ENCODE peak calls at places on chromosomes 2 and 18, in six cellular contexts. J is IMR-90, U is HCT116, K is astrocyte, M is PC-3, B is endothelial cell of umbilical vein. C is an unnamed sample. For H3K36me3, the result is how much of the 10 kb centered on the place peaks cover.

GRCh38 chr2:111205774-111206173 is 85.1 kb downstream of the BCL2L11 start:
- DNase-seq in U (no peak), K (no peak), J (no peak), B (no peak), M (no peak), C (no peak)

GRCh38 chr2:137888845-137889244 is 75.4 kb upstream of the HNMT start:
- DNase-seq in J (no peak), M (peak), B (peak), K (peak), U (peak), C (peak)

GRCh38 chr2:105243961-105244360 is 2.4 kb downstream of the GPR45 start:
- DNase-seq in B (no peak), J (no peak), K (no peak), U (no peak), M (no peak), C (no peak)

GRCh38 chr2:20485612-20485926 is 38.7 kb downstream of the RHOB start:
- DNase-seq in B (no peak), U (no peak), K (no peak), J (no peak), M (no peak), C (no peak)

GRCh38 chr2:222753251-222753824 is 81.9 kb downstream of the MOGAT1 start:
- DNase-seq in J (peak), U (no peak), B (no peak), K (peak), M (peak), C (peak)

GRCh38 chr2:119723784-119724467 is 35.8 kb upstream of the PTPN4 start:
- DNase-seq in M (no peak), J (no peak), U (no peak), B (no peak), K (peak), C (no peak)

GRCh38 chr2:152814475-152815030 is 96.1 kb downstream of the ARL6IP6 start:
- DNase-seq in M (peak), J (no peak), K (peak), U (no peak), B (no peak), C (peak)

GRCh38 chr2:64019083-64019974 is at the start of gene VPS54:
- DNase-seq in J (peak), K (peak), B (peak), M (peak), U (peak), C (peak)

GRCh38 chr2:212228651-212229253 is 309.9 kb downstream of the ERBB4 start:
- DNase-seq in B (no peak), K (peak), U (no peak), J (peak), M (no peak), C (peak)

GRCh38 chr18:22065311-22065710 is 104.1 kb upstream of the GATA6 start:
- DNase-seq in M (no peak), J (no peak), U (no peak), K (no peak), B (no peak), C (no peak)

GRCh38 chr2:27025281-27025800 is 7.4 kb upstream of the TMEM214 start:
- DNase-seq in K (no peak), J (no peak), M (no peak), U (no peak), B (no peak), C (no peak)

GRCh38 chr18:32507093-32507492 is 36.4 kb upstream of the GAREM1 start:
- DNase-seq in U (no peak), K (no peak), J (no peak), M (no peak), B (no peak), C (no peak)
- H3K36me3 ChIP-seq in U (under half), K (under half), J (under half), M (under half), B (under half), C (under half)

DNA sequence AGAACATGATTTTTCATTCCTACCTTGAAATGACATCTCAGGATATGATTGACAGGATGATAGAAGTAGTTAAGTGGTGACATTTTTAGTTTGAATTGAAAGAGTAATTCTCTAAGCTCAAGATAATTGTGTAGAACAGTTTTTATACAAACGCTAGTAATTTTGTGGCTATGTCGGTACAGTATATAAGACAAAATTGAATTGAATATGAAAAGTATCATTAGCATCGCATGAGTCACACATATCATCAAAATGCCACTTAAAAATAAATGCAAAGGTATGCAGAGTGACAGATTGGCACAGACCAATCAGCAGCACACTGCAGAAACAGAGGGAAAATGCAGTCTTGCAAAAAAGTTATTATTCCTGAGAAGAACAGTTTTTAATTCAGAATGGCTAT is 608.2 kb upstream of the NETO1 start:
- DNase-seq in M (no peak), B (no peak), K (no peak), U (no peak), J (no peak), C (no peak)
- H3K4me2 ChIP-seq in M (no peak), B (no peak), K (no peak), U (no peak), J (no peak), C (no peak)

GRCh38 chr18:8554354-8554753 is 54.9 kb upstream of the RAB12 start:
- DNase-seq in M (no peak), U (no peak), J (no peak), K (no peak), B (no peak), C (no peak)

GRCh38 chr18:8553611-8553924 is 55.7 kb upstream of the RAB12 start:
- DNase-seq in M (no peak), U (no peak), K (no peak), B (no peak), J (no peak), C (no peak)

GRCh38 chr18:8548186-8548585 is 61.1 kb upstream of the RAB12 start:
- DNase-seq in J (peak), M (peak), U (no peak), K (peak), B (no peak), C (peak)

GRCh38 chr18:8549254-8549653 is 60.0 kb upstream of the RAB12 start:
- DNase-seq in M (no peak), U (no peak), J (no peak), B (no peak), K (no peak), C (no peak)

GRCh38 chr18:8552151-8552550 is 57.1 kb upstream of the RAB12 start:
- DNase-seq in J (no peak), K (peak), U (no peak), M (no peak), B (no peak), C (no peak)
- H3K36me3 ChIP-seq in J (under half), K (under half), U (under half), M (under half), B (under half), C (under half)

GRCh38 chr2:238294046-238294392 is 5.6 kb upstream of the PER2 start:
- DNase-seq in B (no peak), M (no peak), J (no peak), U (no peak), K (no peak), C (no peak)

GRCh38 chr2:238291550-238292281 is 3.3 kb upstream of the PER2 start:
- DNase-seq in J (no peak), K (no peak), M (no peak), U (no peak), B (no peak), C (no peak)

GRCh38 chr2:238296638-238297457 is 8.4 kb upstream of the PER2 start:
- DNase-seq in U (no peak), M (no peak), K (no peak), B (no peak), J (no peak), C (no peak)

GRCh38 chr2:238295144-238296112 is 7.0 kb upstream of the PER2 start:
- DNase-seq in K (no peak), J (no peak), U (no peak), B (no peak), M (no peak), C (no peak)

DNA sequence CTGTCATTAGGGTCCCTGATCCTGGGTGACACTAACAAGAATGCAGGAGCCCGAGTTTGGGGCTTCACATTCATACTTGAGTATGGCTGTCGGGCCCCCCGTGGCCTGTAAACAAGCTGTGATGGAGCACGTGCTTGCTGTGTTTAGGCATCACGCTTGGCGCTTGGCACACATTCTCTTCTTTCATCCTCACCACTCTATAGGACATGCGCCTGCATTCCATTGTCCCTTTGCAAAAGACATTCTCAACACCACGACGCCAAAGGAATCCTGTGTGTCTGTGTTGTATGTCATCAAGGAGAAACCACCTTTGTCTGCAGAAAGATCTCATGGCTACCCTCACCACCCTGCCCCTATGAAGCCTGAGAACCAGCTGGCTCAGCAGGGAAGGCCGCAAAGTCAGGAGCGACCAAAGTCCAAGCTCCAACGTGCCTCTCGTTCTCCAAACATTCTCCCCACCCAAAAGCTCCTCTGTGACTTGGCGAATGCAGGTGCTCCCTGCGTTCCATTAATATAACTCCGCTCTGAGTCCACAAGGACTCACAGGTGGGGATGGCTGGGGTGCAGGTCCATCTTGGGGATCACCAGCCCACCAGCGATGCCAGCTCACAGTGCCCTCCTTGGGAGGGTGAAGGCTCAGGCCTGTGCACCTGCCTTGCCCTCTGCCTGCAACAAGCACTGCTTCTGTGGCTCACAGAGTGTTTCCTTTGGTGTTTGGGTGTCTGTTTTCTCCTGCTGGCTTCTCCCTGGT is 6.2 kb upstream of the PER2 start:
- DNase-seq in B (no peak), J (no peak), K (no peak), M (no peak), U (no peak), C (no peak)
- H3K4me2 ChIP-seq in B (no peak), J (no peak), K (no peak), M (no peak), U (no peak), C (no peak)

GRCh38 chr2:25954199-25954752 is 28.0 kb downstream of the KIF3C start:
- DNase-seq in J (no peak), B (no peak), U (no peak), M (no peak), K (no peak), C (no peak)
- H3K36me3 ChIP-seq in J (under half), B (under half), U (under half), M (under half), K (under half), C (under half)

GRCh38 chr2:188117706-188118105 is 174.0 kb upstream of the GULP1 start:
- DNase-seq in K (no peak), J (no peak), B (no peak), M (no peak), U (no peak), C (no peak)

GRCh38 chr2:188119112-188119838 is 172.4 kb upstream of the GULP1 start:
- DNase-seq in B (no peak), J (no peak), M (no peak), K (no peak), U (no peak), C (no peak)

GRCh38 chr2:188114014-188114413 is 177.7 kb upstream of the GULP1 start:
- DNase-seq in M (no peak), J (peak), K (peak), U (no peak), B (peak), C (peak)
- H3K4me2 ChIP-seq in M (no peak), J (peak), K (no peak), U (no peak), B (peak), C (no peak)

DNA sequence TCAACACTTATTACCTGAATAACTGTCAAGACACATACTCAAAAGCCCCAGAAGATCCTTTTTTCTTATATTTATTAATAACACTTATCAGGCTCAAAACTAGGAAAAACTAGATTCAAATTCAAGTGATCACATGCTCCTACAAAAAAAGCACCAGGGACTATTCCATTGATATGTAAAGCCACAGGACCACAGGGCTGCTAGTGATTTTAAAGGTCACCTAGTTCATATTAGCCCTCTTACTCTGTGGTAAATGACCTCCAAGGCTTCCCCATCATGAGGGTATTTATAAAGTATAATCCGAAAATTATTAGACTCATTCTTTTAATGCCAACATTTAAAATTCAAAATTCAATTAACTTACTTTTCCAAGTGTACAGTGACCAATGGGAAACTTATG is 52.5 kb downstream of the LRPPRC start:
- DNase-seq in K (no peak), U (no peak), M (no peak), B (no peak), J (no peak), C (no peak)
- H3K36me3 ChIP-seq in K (under half), U (half or more), M (half or more), B (under half), J (under half), C (half or more)

DNA sequence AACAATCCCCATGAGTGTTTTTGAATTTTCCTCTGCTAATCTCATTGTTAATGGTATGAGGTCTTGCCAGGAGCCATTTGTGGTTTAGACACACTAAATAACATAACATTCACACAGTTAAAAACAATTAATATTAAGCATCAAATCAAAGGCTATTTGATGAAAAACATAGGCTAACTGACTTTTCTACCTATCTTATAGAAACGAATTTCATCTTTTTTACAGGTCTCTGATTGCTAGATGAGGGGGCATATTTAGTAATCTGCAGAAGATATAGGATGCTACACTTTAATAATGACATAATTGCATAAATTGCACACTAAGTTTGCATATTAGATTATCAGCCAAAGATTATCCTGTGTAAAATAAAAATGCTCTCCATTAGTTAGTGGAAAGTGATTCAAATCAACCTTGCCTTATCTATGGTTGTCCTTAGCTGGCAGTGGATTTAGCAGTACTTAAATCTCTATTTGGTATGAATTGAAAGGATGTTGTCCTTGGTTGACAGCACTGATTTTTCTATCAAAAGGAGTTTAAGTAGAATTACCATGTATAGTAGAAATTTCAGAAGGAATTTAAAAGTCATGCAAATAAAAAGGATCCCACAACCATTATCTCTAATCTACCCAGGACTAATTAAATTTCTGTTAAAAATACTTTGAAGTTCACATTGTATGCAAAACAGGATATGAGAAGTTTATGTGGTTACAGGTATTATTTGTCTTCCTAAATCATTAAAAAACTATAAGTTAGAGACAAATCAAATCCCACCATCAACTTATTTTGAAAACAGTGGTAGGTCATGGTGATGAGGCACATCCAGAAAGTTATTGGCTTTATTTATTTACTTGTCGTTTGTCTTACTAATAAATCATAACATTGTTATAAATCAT is 50.6 kb upstream of the SPAG16 start:
- DNase-seq in B (no peak), K (no peak), M (no peak), J (no peak), U (no peak), C (no peak)
- H3K4me2 ChIP-seq in B (no peak), K (peak), M (no peak), J (peak), U (no peak), C (no peak)

GRCh38 chr2:203436496-203436895 is 98.6 kb downstream of the RAPH1 start:
- DNase-seq in J (no peak), B (no peak), K (no peak), U (no peak), M (no peak), C (no peak)

GRCh38 chr2:203440671-203441070 is 94.4 kb downstream of the RAPH1 start:
- DNase-seq in B (no peak), J (no peak), K (no peak), M (no peak), U (no peak), C (no peak)

GRCh38 chr2:203441463-203441862 is 93.6 kb downstream of the RAPH1 start:
- DNase-seq in B (peak), J (no peak), K (no peak), U (no peak), M (no peak), C (no peak)

GRCh38 chr2:203437516-203437915 is 97.6 kb downstream of the RAPH1 start:
- DNase-seq in K (no peak), U (no peak), J (no peak), B (no peak), M (no peak), C (no peak)

DNA sequence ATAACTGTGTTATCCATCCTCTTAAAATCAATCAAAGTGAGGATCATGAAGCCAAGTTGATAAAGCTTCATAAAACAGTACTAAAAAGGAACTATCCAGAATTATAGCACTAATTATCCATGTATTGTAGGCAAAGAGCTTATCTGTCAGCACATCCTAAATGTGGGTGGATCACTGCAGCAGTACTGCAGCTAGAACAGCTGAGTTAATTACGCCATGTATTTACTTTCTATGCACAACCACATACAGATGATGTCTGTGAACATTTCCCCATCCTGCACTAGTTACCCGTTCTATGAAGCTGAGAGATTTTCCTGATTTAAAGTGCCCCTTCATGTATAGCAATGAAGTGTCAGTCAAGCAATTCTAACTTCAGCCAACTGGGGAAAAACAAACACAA is 96.6 kb downstream of the RAPH1 start:
- DNase-seq in U (no peak), M (no peak), K (no peak), J (no peak), B (no peak), C (no peak)
- H3K36me3 ChIP-seq in U (under half), M (under half), K (under half), J (under half), B (under half), C (under half)

C was measured in mammary epithelial cell.